ENCODE peak calls at places on chromosomes 4 and X, in eight cellular contexts. V is islet precursor cell; H is H9; S is tibial nerve; R is tibial artery; K is naive thymus-derived CD8-positive, alpha-beta T cell; O is frontal cortex; J is substantia nigra. Y is an unnamed sample.

GRCh38 chr4:78528327-78528726 is 23.2 kb upstream of the ANXA3 start:
- DNase-seq in V (no peak), H (no peak), S (no peak), R (no peak), K (no peak), O (no peak), J (no peak), Y (no peak)

GRCh38 chr4:59987289-59987688 is 1212.8 kb upstream of the ADGRL3 start:
- DNase-seq in V (no peak), H (no peak), S (no peak), R (no peak), K (no peak), O (no peak), J (no peak), Y (no peak)

GRCh38 chr4:123248260-123248659 is 148.3 kb upstream of the SPRY1 start:
- DNase-seq in V (no peak), H (no peak), S (no peak), R (no peak), K (no peak), O (no peak), J (no peak), Y (no peak)

GRCh38 chr4:24595662-24596061 is 11.3 kb upstream of the DHX15 start:
- DNase-seq in V (no peak), H (no peak), S (no peak), R (no peak), K (no peak), O (no peak), J (no peak), Y (no peak)

GRCh38 chr4:139175647-139176298 is 1.2 kb downstream of the ELF2 start:
- DNase-seq in V (no peak), H (no peak), S (no peak), R (no peak), K (no peak), O (no peak), J (peak), Y (no peak)

GRCh38 chr4:119131160-119131559 is 4.5 kb upstream of the MYOZ2 start:
- DNase-seq in V (no peak), H (no peak), S (no peak), R (no peak), K (no peak), O (no peak), J (no peak), Y (no peak)

GRCh38 chrX:68699960-68700746 is 52.7 kb downstream of the STARD8 start:
- DNase-seq in V (no peak), H (no peak), S (no peak), R (peak), K (no peak), O (no peak), J (no peak), Y (no peak)

GRCh38 chr4:123127218-123127617 is 204.8 kb upstream of the NUDT6 start:
- DNase-seq in V (no peak), H (no peak), S (no peak), R (no peak), K (no peak), O (no peak), J (no peak), Y (no peak)

GRCh38 chr4:155800685-155801343 is 42.0 kb downstream of the GUCY1B1 start:
- DNase-seq in V (no peak), H (no peak), S (no peak), R (no peak), K (no peak), O (no peak), J (no peak), Y (no peak)

GRCh38 chr4:7296661-7297335 is 104.5 kb downstream of the SORCS2 start:
- DNase-seq in V (no peak), H (no peak), S (no peak), R (no peak), K (no peak), O (no peak), J (no peak), Y (no peak)

GRCh38 chr4:171813195-171813955 is at the start of gene GALNTL6:
- DNase-seq in V (peak), H (peak), S (no peak), R (no peak), K (no peak), O (peak), J (no peak), Y (peak)

GRCh38 chrX:13965531-13965930 is 64.2 kb downstream of the GEMIN8 start:
- DNase-seq in V (no peak), H (peak), S (no peak), R (no peak), K (no peak), O (no peak), J (peak), Y (peak)

Y was measured in posterior cingulate gyrus.